ENCODE peak calls at places on chromosomes 5 and 9, in eight cellular contexts. P is right cardiac atrium; B is mucosa of descending colon; I is stimulated activated CD4-positive, alpha-beta T cell treated with anti-CD3 and anti-CD28 coated beads, Interleukin-4, amount 100 ng/mL, for 48 hours; G is activated CD8-positive, alpha-beta memory T cell treated with anti-CD3 and anti-CD28 coated beads, Interleukin-2, amount 50 U/mL, for 4 hours; C is MV-4-11; M is NCI-H1092; Q is A549. N is an unnamed sample.

GRCh38 chr9:4318741-4319140 is 18.9 kb upstream of the GLIS3 start:
- DNase-seq in P (no peak), B (no peak), I (no peak), G (no peak), C (no peak), M (no peak), Q (no peak), N (no peak)

GRCh38 chr9:131618071-131618479 is 72.8 kb downstream of the PRRT1B start:
- DNase-seq in P (peak), B (no peak), I (no peak), G (no peak), C (no peak), M (no peak), Q (no peak), N (peak)

GRCh38 chr9:105901514-105902109 is 207.3 kb downstream of the TMEM38B start:
- DNase-seq in P (peak), B (peak), I (no peak), G (no peak), C (no peak), M (peak), Q (peak), N (no peak)

GRCh38 chr9:105385372-105385985 is 62.4 kb upstream of the FSD1L start:
- DNase-seq in P (no peak), B (no peak), I (no peak), G (peak), C (peak), M (no peak), Q (no peak), N (no peak)

GRCh38 chr5:111935835-111936234 is 178.8 kb upstream of the NREP start:
- DNase-seq in P (no peak), B (no peak), I (no peak), G (no peak), C (no peak), M (no peak), Q (no peak), N (no peak)

GRCh38 chr5:138985256-138985655 is 110.1 kb upstream of the LRRTM2 start:
- DNase-seq in P (no peak), B (no peak), I (no peak), G (no peak), C (no peak), M (no peak), Q (no peak), N (no peak)

GRCh38 chr9:114051281-114051680 is 26.8 kb downstream of the AMBP start:
- DNase-seq in P (no peak), B (no peak), I (no peak), G (no peak), C (no peak), M (no peak), Q (no peak), N (no peak)

GRCh38 chr5:34652466-34652865 is 3.7 kb upstream of the RAI14 start:
- DNase-seq in P (no peak), B (no peak), I (no peak), G (no peak), C (no peak), M (no peak), Q (no peak), N (no peak)

GRCh38 chr5:132526290-132526973 is 16.9 kb downstream of the IL5 start:
- DNase-seq in P (no peak), B (peak), I (no peak), G (peak), C (peak), M (peak), Q (peak), N (peak)

GRCh38 chr5:14383923-14384322 is 197.7 kb upstream of the OTULINL start:
- DNase-seq in P (no peak), B (no peak), I (no peak), G (no peak), C (no peak), M (no peak), Q (no peak), N (peak)

GRCh38 chr5:139985733-139986132 is 57.4 kb downstream of the NRG2 start:
- DNase-seq in P (no peak), B (no peak), I (no peak), G (no peak), C (peak), M (no peak), Q (peak), N (no peak)

GRCh38 chr5:39080597-39081204 is 6.5 kb upstream of the RICTOR start:
- DNase-seq in P (peak), B (peak), I (no peak), G (no peak), C (peak), M (no peak), Q (peak), N (peak)

GRCh38 chr9:33443047-33443446 is 4.3 kb downstream of the AQP3 start:
- DNase-seq in P (no peak), B (no peak), I (no peak), G (no peak), C (no peak), M (no peak), Q (peak), N (no peak)

GRCh38 chr5:124746252-124746915 is at the start of gene ZNF608:
- DNase-seq in P (no peak), B (no peak), I (no peak), G (no peak), C (no peak), M (no peak), Q (peak), N (peak)

GRCh38 chr5:80516826-80517225 is 28.9 kb downstream of the FAM151B start:
- DNase-seq in P (no peak), B (no peak), I (peak), G (no peak), C (no peak), M (no peak), Q (peak), N (peak)

GRCh38 chr5:142602720-142603245 is 83.1 kb downstream of the FGF1 start:
- DNase-seq in P (no peak), B (no peak), I (no peak), G (no peak), C (no peak), M (no peak), Q (peak), N (no peak)

GRCh38 chr5:6704361-6704851 is 8.8 kb upstream of the TENT4A start:
- DNase-seq in P (peak), B (no peak), I (no peak), G (no peak), C (no peak), M (no peak), Q (no peak), N (no peak)

GRCh38 chr9:136671646-136672430 is 9.1 kb downstream of the EGFL7 start:
- DNase-seq in P (no peak), B (peak), I (peak), G (peak), C (peak), M (no peak), Q (no peak), N (no peak)

GRCh38 chr5:59810041-59810440 is 83.5 kb downstream of the PDE4D start:
- DNase-seq in P (peak), B (peak), I (peak), G (peak), C (peak), M (peak), Q (peak), N (no peak)

GRCh38 chr9:38166501-38166900 is 97.5 kb upstream of the SHB start:
- DNase-seq in P (no peak), B (no peak), I (no peak), G (no peak), C (no peak), M (no peak), Q (no peak), N (no peak)

GRCh38 chr9:6052520-6052919 is 37.1 kb upstream of the RANBP6 start:
- DNase-seq in P (no peak), B (no peak), I (no peak), G (no peak), C (no peak), M (no peak), Q (no peak), N (no peak)

GRCh38 chr9:134571946-134572914 is 69.4 kb upstream of the COL5A1 start:
- DNase-seq in P (no peak), B (peak), I (no peak), G (peak), C (no peak), M (no peak), Q (no peak), N (no peak)

GRCh38 chr9:119941081-119941480 is 571.8 kb upstream of the BRINP1 start:
- DNase-seq in P (no peak), B (no peak), I (no peak), G (no peak), C (no peak), M (no peak), Q (no peak), N (no peak)

GRCh38 chr9:76465442-76466298 is 6.7 kb downstream of the GCNT1 start:
- DNase-seq in P (no peak), B (no peak), I (no peak), G (no peak), C (no peak), M (no peak), Q (no peak), N (no peak)

GRCh38 chr9:87812375-87813118 is 70.1 kb upstream of the SPATA31E1 start:
- DNase-seq in P (no peak), B (no peak), I (peak), G (no peak), C (no peak), M (no peak), Q (peak), N (no peak)

GRCh38 chr5:91535508-91535907 is 152.4 kb upstream of the ARRDC3 start:
- DNase-seq in P (no peak), B (no peak), I (no peak), G (no peak), C (no peak), M (no peak), Q (no peak), N (no peak)

GRCh38 chr9:93871286-93871685 is 83.9 kb downstream of the BARX1 start:
- DNase-seq in P (no peak), B (no peak), I (no peak), G (no peak), C (no peak), M (no peak), Q (no peak), N (no peak)

GRCh38 chr5:71533614-71534013 is 53.5 kb upstream of the MCCC2 start:
- DNase-seq in P (no peak), B (no peak), I (no peak), G (no peak), C (peak), M (no peak), Q (peak), N (no peak)

GRCh38 chr5:96093890-96094381 is 132.3 kb upstream of the ELL2 start:
- DNase-seq in P (no peak), B (no peak), I (no peak), G (no peak), C (no peak), M (no peak), Q (peak), N (no peak)

GRCh38 chr5:72702881-72703434 is 113.5 kb upstream of the TNPO1 start:
- DNase-seq in P (no peak), B (no peak), I (no peak), G (no peak), C (no peak), M (no peak), Q (no peak), N (no peak)

GRCh38 chr5:164597293-164597900 is 1092.0 kb downstream of the MAT2B start:
- DNase-seq in P (peak), B (peak), I (no peak), G (no peak), C (peak), M (no peak), Q (peak), N (no peak)